ENCODE peak calls at places on chromosome 7, in eight cellular contexts. Z, V, T, Q, P, B, G and A are unnamed samples.

GRCh38 chr7:44793919-44794715 is 2.4 kb upstream of the PPIA start:
- DNase-seq in Z (no peak), V (no peak), T (no peak), Q (no peak), P (no peak), B (no peak), G (no peak), A (no peak)

GRCh38 chr7:41880107-41880506 is 177.2 kb upstream of the INHBA start:
- DNase-seq in Z (no peak), V (no peak), T (peak), Q (no peak), P (peak), B (no peak), G (no peak), A (no peak)

GRCh38 chr7:2567663-2568238 is 9.0 kb downstream of the IQCE start:
- DNase-seq in Z (peak), V (no peak), T (peak), Q (no peak), P (peak), B (no peak), G (no peak), A (peak)

GRCh38 chr7:84790873-84791272 is 396.0 kb downstream of the SEMA3D start:
- DNase-seq in Z (no peak), V (no peak), T (no peak), Q (no peak), P (peak), B (no peak), G (no peak), A (no peak)

GRCh38 chr7:92133133-92133736 is 1.0 kb downstream of the CYP51A1 start:
- DNase-seq in Z (no peak), V (no peak), T (no peak), Q (peak), P (peak), B (no peak), G (no peak), A (no peak)

GRCh38 chr7:2798669-2799068 is 45.4 kb downstream of the GNA12 start:
- DNase-seq in Z (no peak), V (no peak), T (no peak), Q (no peak), P (no peak), B (no peak), G (no peak), A (no peak)

GRCh38 chr7:105268511-105269392 is 120.0 kb downstream of the SRPK2 start:
- DNase-seq in Z (peak), V (no peak), T (peak), Q (peak), P (peak), B (no peak), G (no peak), A (peak)

GRCh38 chr7:91266067-91266930 is 2.1 kb downstream of the FZD1 start:
- DNase-seq in Z (no peak), V (no peak), T (peak), Q (peak), P (peak), B (no peak), G (no peak), A (peak)

DNA sequence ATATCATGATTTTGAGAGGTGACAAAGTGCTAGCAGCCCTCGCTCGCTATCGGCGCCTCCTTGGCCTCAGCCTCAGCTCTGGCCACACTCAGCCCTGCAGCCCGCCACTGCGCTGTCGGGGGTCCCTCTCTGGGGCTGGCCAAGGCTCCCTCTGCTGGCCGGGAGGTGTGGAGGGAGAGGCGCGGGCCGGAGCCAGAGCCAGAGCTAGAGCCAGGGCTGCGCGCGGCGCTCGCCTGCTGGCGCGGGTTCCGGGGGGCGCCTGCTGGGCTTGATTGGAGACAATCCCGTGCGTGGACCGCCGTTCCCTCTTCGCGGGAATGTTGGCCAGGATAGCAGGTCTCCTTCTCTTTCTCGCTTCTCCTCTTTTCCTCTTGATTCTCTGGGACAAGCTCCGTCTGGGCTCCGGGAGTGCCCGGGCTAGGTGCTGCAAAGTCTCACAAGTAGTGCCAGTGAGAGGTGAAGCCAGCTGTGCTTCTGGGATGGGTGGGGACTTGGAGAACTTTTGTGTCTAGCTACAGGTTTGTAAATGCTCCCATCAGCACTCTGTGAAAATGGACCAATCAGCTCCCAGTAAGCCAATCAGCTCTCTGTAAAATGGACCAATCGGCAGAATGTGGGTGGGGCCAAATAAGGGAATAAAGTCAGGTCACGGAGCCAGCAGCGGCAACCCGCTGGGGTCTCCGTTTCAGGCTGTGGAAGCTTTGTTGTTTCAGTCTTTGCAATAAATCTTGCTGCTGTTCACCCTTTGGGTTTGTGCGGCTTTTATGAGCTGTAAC is 43.4 kb upstream of the ELMO1 start:
- DNase-seq in Z (no peak), V (no peak), T (peak), Q (no peak), P (no peak), B (no peak), G (no peak), A (no peak)
- TF ChIP-seq CTCF in Z (no peak), V (no peak), T (no peak), Q (no peak), P (no peak), B (no peak), G (no peak), A (peak)

GRCh38 chr7:36280840-36281812 is 108.5 kb upstream of the ANLN start:
- DNase-seq in Z (peak), V (no peak), T (peak), Q (peak), P (peak), B (no peak), G (no peak), A (peak)

GRCh38 chr7:36279926-36280315 is 109.7 kb upstream of the ANLN start:
- DNase-seq in Z (no peak), V (no peak), T (no peak), Q (no peak), P (no peak), B (no peak), G (peak), A (no peak)

GRCh38 chr7:36278069-36278766 is 111.4 kb upstream of the ANLN start:
- DNase-seq in Z (no peak), V (no peak), T (no peak), Q (peak), P (no peak), B (no peak), G (no peak), A (no peak)

GRCh38 chr7:36278767-36279171 is 110.9 kb upstream of the ANLN start:
- DNase-seq in Z (no peak), V (no peak), T (peak), Q (peak), P (peak), B (no peak), G (peak), A (no peak)

DNA sequence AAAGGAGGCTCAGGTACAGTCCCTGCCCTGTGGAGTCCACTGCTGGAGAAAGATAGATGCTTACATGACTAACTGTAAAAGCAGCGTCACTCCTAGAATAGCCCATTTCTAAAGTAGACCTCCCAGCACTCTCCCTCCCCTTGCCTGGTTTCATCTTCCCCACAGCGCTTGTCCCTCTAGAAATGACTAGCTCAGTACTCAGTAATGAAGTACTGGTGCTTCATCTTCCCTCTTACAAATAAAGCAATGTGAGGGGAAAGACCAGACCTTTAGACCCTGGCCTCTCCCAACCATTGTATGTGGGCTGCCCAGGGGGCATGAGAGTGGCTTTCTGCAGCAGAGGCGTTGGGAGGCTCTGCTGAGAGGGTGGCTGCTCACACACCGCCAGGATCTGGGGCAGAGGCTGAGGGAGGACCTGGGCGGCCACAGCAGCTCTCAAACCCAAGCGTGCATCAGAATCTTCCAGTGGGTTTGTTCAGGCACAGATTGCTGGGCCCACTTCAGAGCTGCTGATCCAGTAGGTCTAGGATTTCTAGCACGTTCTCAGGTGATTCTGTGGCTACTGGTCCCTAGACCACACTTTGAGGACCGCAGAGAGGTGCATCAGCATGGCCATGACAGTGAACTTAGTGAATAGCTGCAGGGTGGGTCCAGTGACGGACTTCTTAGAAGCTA is 110.3 kb upstream of the ANLN start:
- DNase-seq in Z (peak), V (no peak), T (no peak), Q (no peak), P (no peak), B (no peak), G (peak), A (peak)
- TF ChIP-seq CTCF in Z (no peak), V (no peak), T (no peak), Q (no peak), P (no peak), B (no peak), G (no peak), A (no peak)

GRCh38 chr7:51352174-51353145 is 35.9 kb upstream of the COBL start:
- DNase-seq in Z (no peak), V (no peak), T (peak), Q (no peak), P (no peak), B (no peak), G (no peak), A (no peak)
- TF ChIP-seq CTCF in Z (no peak), V (no peak), T (no peak), Q (no peak), P (no peak), B (no peak), G (no peak), A (no peak)

GRCh38 chr7:876077-876971 is at the start of gene GET4:
- DNase-seq in Z (peak), V (peak), T (peak), Q (peak), P (peak), B (peak), G (peak), A (peak)
- TF ChIP-seq CTCF in Z (peak), V (no peak), T (peak), Q (no peak), P (no peak), B (no peak), G (no peak), A (peak)

GRCh38 chr7:132440126-132440525 is 136.1 kb downstream of the PLXNA4 start:
- DNase-seq in Z (no peak), V (no peak), T (no peak), Q (no peak), P (no peak), B (no peak), G (no peak), A (no peak)

GRCh38 chr7:132441935-132442334 is 134.3 kb downstream of the PLXNA4 start:
- DNase-seq in Z (no peak), V (no peak), T (no peak), Q (no peak), P (no peak), B (no peak), G (no peak), A (no peak)

GRCh38 chr7:132446265-132446664 is 130.0 kb downstream of the PLXNA4 start:
- DNase-seq in Z (no peak), V (no peak), T (no peak), Q (no peak), P (no peak), B (no peak), G (no peak), A (no peak)

GRCh38 chr7:132446666-132447217 is 129.5 kb downstream of the PLXNA4 start:
- DNase-seq in Z (no peak), V (no peak), T (no peak), Q (no peak), P (no peak), B (no peak), G (no peak), A (no peak)

DNA sequence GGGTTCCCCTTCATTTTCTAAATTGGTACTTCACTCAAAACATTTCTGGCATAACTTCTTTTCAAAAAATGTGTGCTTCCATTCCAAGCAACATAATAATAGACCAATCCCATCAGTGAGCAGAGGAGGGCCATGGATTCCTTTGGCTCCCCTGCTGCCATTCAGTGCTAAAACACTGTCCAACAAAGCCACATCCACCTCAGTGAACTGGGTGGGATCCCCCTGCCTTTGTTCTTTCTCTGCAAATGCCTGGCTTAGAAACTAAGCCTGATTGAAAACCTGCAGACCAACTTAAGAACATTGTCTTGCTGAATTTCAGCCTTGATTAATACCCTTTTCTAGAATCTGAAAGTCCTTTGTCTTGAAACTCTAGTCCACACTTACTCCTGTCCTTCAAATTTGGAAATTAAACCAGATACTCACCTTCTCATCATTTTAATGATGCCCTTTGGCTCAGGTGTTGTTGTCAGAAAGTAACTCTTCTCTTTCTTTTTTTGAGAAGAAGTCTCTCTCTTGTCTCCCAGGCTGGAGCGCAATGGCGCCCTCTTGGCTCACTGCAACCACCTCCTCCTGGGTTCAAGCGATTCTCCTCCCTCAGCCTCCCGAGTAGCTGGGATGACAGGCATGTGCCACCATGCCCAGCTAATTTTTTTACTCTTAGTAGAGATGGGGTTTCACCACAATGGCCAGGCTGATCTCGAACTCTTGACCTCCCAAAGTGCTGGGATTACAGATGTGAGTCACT is 132.3 kb downstream of the PLXNA4 start:
- DNase-seq in Z (no peak), V (no peak), T (no peak), Q (no peak), P (no peak), B (no peak), G (no peak), A (no peak)
- TF ChIP-seq CTCF in Z (no peak), V (no peak), T (peak), Q (no peak), P (no peak), B (no peak), G (no peak), A (no peak)

GRCh38 chr7:110382736-110383135 is 708.2 kb upstream of the LRRN3 start:
- DNase-seq in Z (no peak), V (no peak), T (no peak), Q (no peak), P (no peak), B (no peak), G (no peak), A (no peak)
- TF ChIP-seq CTCF in Z (no peak), V (no peak), T (no peak), Q (no peak), P (no peak), B (no peak), G (no peak), A (no peak)

DNA sequence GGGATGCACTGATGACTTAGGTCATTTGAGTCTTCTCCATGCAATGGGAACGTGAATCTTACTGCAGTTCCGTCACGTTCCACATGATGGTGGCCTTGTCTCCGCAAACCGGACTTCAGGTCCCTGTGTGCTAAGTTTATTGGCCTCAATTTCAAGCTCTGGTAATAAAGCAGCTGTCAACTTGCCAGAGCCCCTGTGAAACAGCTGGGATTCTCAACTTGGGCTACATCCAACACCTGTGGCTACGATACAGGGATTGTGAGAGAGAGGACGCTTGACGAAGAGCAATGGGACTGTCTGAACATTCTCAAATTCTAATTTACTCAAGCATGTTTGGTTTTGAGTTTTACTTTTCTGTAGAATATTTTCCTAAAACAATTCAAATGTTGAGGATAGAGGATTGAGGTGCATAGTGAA is 174.2 kb downstream of the PTN start:
- DNase-seq in Z (no peak), V (no peak), T (peak), Q (peak), P (peak), B (no peak), G (no peak), A (peak)
- TF ChIP-seq CTCF in Z (no peak), V (peak), T (peak), Q (peak), P (peak), B (peak), G (no peak), A (no peak)